ENCODE peak calls at places on chromosomes 4 and X, in eight cellular contexts. Q is K562, R is colonic mucosa, S is psoas muscle, I is HL-60, V is left lung, D is upper lobe of left lung, K is body of pancreas. X is an unnamed sample.

GRCh38 chr4:139675156-139675555 is 9.5 kb downstream of the MGST2 start:
- DNase-seq in Q (no peak), S (no peak), K (no peak), R (no peak), V (no peak), I (peak), D (no peak), X (no peak)

GRCh38 chr4:21451032-21451431 is 497.5 kb downstream of the KCNIP4 start:
- DNase-seq in D (no peak), I (no peak), S (no peak), K (no peak), R (no peak), V (no peak), Q (no peak), X (no peak)

GRCh38 chrX:128699716-128700285 is 647.6 kb upstream of the ACTRT1 start:
- DNase-seq in R (no peak), D (no peak), S (no peak), K (no peak), Q (no peak), I (no peak), V (no peak), X (no peak)

GRCh38 chrX:19881559-19881958 is 5.8 kb downstream of the SH3KBP1 start:
- DNase-seq in R (no peak), I (no peak), V (no peak), D (no peak), S (no peak), K (no peak), Q (no peak), X (no peak)

GRCh38 chr4:8542776-8543525 is 37.2 kb upstream of the GPR78 start:
- DNase-seq in R (no peak), V (peak), K (no peak), I (no peak), D (no peak), Q (no peak), S (no peak), X (no peak)

GRCh38 chrX:101485212-101486064 is at the start of gene ARMCX4:
- DNase-seq in R (no peak), D (peak), I (no peak), K (peak), Q (no peak), V (peak), S (peak), X (no peak)

GRCh38 chr4:75916091-75916661 is 13.9 kb upstream of the PPEF2 start:
- DNase-seq in K (peak), D (no peak), I (no peak), R (peak), V (no peak), Q (peak), S (no peak), X (no peak)

GRCh38 chr4:38782452-38783108 is at the start of gene TLR10:
- DNase-seq in Q (peak), I (no peak), D (peak), V (no peak), S (no peak), R (peak), K (peak), X (no peak)

GRCh38 chrX:145825896-145826295 is 8.3 kb downstream of the SLITRK2 start:
- DNase-seq in I (no peak), Q (no peak), D (no peak), K (peak), R (no peak), S (no peak), V (no peak), X (no peak)

GRCh38 chrX:153522259-153522658 is 4.8 kb downstream of the ATP2B3 start:
- DNase-seq in K (no peak), V (no peak), D (no peak), Q (peak), S (no peak), R (no peak), I (no peak), X (no peak)

GRCh38 chr4:55435136-55435535 is 39.4 kb downstream of the TMEM165 start:
- DNase-seq in Q (no peak), D (no peak), K (no peak), V (no peak), R (no peak), I (no peak), S (no peak), X (no peak)

GRCh38 chr4:39410415-39410814 is 3.7 kb downstream of the KLB start:
- DNase-seq in Q (no peak), R (no peak), K (no peak), S (no peak), V (no peak), I (no peak), D (no peak), X (no peak)

GRCh38 chr4:75248770-75249467 is 265.3 kb downstream of the RCHY1 start:
- DNase-seq in I (no peak), Q (no peak), V (no peak), D (no peak), S (no peak), K (no peak), R (no peak), X (no peak)

GRCh38 chr4:22984390-22984789 is 291.7 kb downstream of the GBA3 start:
- DNase-seq in K (no peak), S (no peak), V (no peak), Q (no peak), R (no peak), D (no peak), I (no peak), X (no peak)

GRCh38 chr4:76518241-76518640 is 83.2 kb downstream of the SHROOM3 start:
- DNase-seq in I (no peak), V (no peak), S (no peak), R (no peak), D (no peak), Q (no peak), K (no peak), X (no peak)

GRCh38 chrX:103063918-103064434 is at the start of gene BEX1:
- DNase-seq in I (peak), V (peak), R (no peak), S (no peak), Q (no peak), K (peak), D (no peak), X (no peak)

GRCh38 chr4:16082424-16083216 is 1.2 kb downstream of the PROM1 start:
- DNase-seq in I (no peak), S (no peak), K (peak), D (no peak), V (peak), Q (no peak), R (peak), X (no peak)

GRCh38 chrX:70988425-70988824 is 57.5 kb upstream of the SLC7A3 start:
- DNase-seq in D (no peak), K (no peak), S (no peak), I (no peak), V (no peak), R (no peak), Q (no peak), X (no peak)

GRCh38 chr4:182653596-182653995 is 263.6 kb downstream of the DCTD start:
- DNase-seq in I (no peak), Q (no peak), D (no peak), V (no peak), R (no peak), S (no peak), K (no peak), X (no peak)

GRCh38 chr4:30755306-30755705 is 35.1 kb downstream of the PCDH7 start:
- DNase-seq in Q (no peak), R (no peak), K (no peak), S (no peak), V (no peak), I (no peak), D (no peak), X (no peak)

GRCh38 chrX:109732319-109732779 is 708 bp downstream of the ACSL4 start:
- DNase-seq in D (no peak), V (no peak), S (no peak), R (no peak), I (peak), K (peak), Q (peak), X (no peak)

GRCh38 chr4:85751907-85752306 is 277.0 kb downstream of the ARHGAP24 start:
- DNase-seq in D (no peak), V (no peak), Q (no peak), I (no peak), R (no peak), K (no peak), S (no peak), X (no peak)

GRCh38 chr4:130574215-130574614 is 1478.3 kb downstream of the C4orf33 start:
- DNase-seq in D (no peak), K (no peak), Q (no peak), S (no peak), V (no peak), I (no peak), R (no peak), X (no peak)

GRCh38 chr4:167232805-167233522 is 1.3 kb downstream of the SPOCK3 start:
- DNase-seq in Q (no peak), K (no peak), D (no peak), I (no peak), S (no peak), V (no peak), R (no peak), X (no peak)

GRCh38 chr4:101259876-101260275 is 87.5 kb downstream of the PPP3CA start:
- DNase-seq in R (no peak), D (no peak), V (no peak), K (no peak), I (no peak), Q (no peak), S (no peak), X (no peak)

GRCh38 chr4:176189891-176190795 is 5.2 kb downstream of the SPATA4 start:
- DNase-seq in I (no peak), S (no peak), V (no peak), Q (no peak), K (no peak), D (no peak), R (no peak), X (no peak)

GRCh38 chr4:123398151-123398802 is 1.7 kb downstream of the SPRY1 start:
- DNase-seq in K (peak), D (peak), R (peak), V (peak), Q (peak), S (peak), I (no peak), X (peak)

GRCh38 chr4:167196386-167196785 is 37.9 kb downstream of the SPOCK3 start:
- DNase-seq in S (no peak), Q (no peak), K (no peak), I (no peak), D (no peak), V (no peak), R (no peak), X (no peak)

GRCh38 chrX:63050225-63050624 is 300.9 kb downstream of the SPIN4 start:
- DNase-seq in S (no peak), K (no peak), D (no peak), V (no peak), R (no peak), I (no peak), Q (no peak), X (no peak)

GRCh38 chrX:118839334-118839958 is 15.8 kb downstream of the ZCCHC12 start:
- DNase-seq in V (peak), S (peak), R (peak), Q (peak), I (no peak), K (peak), D (peak), X (no peak)

GRCh38 chrX:115259238-115259875 is 25.5 kb upstream of the LRCH2 start:
- DNase-seq in V (no peak), R (no peak), D (no peak), I (no peak), K (no peak), S (no peak), Q (no peak), X (no peak)

GRCh38 chr4:19309365-19309764 is 942.3 kb upstream of the SLIT2 start:
- DNase-seq in D (no peak), R (no peak), V (no peak), I (no peak), K (no peak), Q (no peak), S (no peak), X (no peak)

GRCh38 chr4:140189846-140190245 is 35.9 kb upstream of the MAML3 start:
- DNase-seq in K (no peak), R (no peak), D (no peak), Q (no peak), I (no peak), S (no peak), V (no peak), X (no peak)

GRCh38 chr4:30630431-30630830 is 89.7 kb upstream of the PCDH7 start:
- DNase-seq in S (no peak), K (no peak), R (no peak), I (no peak), D (no peak), Q (no peak), V (no peak), X (no peak)

GRCh38 chrX:40542208-40542607 is 38.6 kb upstream of the ATP6AP2 start:
- DNase-seq in K (no peak), V (no peak), D (no peak), I (no peak), R (no peak), S (no peak), Q (no peak), X (no peak)
- TF ChIP-seq CTCF in K (no peak), V (no peak), D (no peak), I (no peak), R (no peak), S (no peak), Q (no peak), X (no peak)

DNA sequence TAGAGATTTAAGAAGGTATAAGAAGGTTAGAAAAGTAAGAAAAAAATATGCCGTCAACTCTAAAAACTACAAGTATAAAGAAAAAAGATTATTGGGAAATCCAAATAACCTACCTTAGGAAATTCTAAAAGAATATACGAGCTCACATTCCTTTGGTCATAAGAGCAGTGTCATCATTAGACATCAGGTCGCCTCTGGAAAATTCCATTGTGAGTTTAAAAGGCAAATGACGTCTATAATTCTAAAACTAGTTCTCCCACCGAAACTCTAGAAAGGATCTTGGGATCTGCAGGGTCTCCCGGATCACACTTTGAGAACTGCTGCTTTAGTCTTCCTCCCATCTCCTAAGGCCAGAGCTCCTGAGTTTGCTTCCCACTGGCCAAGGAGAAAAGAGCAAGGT is 518 bp upstream of the SAT1 start:
- DNase-seq in D (no peak), R (no peak), I (no peak), K (no peak), V (no peak), Q (no peak), S (no peak), X (no peak)
- H3K27ac ChIP-seq in D (peak), R (no peak), I (peak), K (no peak), V (peak), Q (peak), S (peak), X (peak)

DNA sequence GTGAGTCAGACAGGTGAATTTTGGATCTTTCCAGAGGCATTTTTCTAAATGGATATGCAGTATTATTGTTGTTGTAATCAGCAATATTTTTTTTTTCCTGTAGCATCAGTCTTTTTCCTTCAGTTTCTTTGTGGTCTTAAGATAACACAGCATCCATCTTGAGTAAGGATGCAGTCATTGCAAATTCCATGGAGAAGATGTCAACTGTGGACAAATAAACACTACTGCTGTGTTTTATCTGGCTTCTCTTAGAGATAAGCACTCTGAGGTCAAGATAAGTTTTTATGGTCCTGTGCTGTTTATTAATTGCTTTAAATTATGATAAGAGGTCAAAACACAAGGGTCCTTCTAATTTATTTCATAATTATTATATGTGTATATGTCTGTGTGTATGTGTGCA is 1255.7 kb downstream of the ADGRL3 start:
- DNase-seq in I (no peak), K (no peak), R (no peak), S (no peak), D (no peak), V (no peak), Q (no peak), X (no peak)
- H3K4me3 ChIP-seq in I (no peak), K (no peak), R (no peak), S (no peak), D (no peak), V (no peak), Q (no peak), X (no peak)

DNA sequence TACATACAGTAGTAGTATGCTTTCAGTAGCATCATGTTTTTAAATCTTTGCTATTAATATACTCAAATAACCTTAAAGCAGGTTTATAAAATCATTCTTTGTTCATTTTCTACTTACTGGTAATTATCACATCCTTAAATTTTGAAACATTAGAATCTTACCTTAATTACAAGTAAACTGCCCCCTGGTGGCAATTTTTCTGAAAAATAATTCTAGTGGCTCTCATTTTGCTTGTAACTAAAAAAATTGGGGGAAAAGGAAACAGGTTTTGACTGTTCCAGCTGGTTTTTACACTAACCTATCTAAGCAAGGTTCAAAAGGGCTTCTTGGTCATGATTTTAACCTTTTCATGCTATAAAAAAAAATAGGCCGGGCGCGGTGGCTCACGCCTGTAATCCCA is 18.5 kb upstream of the DCAF4L1 start:
- DNase-seq in K (no peak), V (no peak), D (no peak), I (no peak), S (no peak), R (no peak), Q (no peak), X (no peak)
- TF ChIP-seq CTCF in K (peak), V (peak), D (no peak), I (peak), S (peak), R (no peak), Q (peak), X (no peak)

DNA sequence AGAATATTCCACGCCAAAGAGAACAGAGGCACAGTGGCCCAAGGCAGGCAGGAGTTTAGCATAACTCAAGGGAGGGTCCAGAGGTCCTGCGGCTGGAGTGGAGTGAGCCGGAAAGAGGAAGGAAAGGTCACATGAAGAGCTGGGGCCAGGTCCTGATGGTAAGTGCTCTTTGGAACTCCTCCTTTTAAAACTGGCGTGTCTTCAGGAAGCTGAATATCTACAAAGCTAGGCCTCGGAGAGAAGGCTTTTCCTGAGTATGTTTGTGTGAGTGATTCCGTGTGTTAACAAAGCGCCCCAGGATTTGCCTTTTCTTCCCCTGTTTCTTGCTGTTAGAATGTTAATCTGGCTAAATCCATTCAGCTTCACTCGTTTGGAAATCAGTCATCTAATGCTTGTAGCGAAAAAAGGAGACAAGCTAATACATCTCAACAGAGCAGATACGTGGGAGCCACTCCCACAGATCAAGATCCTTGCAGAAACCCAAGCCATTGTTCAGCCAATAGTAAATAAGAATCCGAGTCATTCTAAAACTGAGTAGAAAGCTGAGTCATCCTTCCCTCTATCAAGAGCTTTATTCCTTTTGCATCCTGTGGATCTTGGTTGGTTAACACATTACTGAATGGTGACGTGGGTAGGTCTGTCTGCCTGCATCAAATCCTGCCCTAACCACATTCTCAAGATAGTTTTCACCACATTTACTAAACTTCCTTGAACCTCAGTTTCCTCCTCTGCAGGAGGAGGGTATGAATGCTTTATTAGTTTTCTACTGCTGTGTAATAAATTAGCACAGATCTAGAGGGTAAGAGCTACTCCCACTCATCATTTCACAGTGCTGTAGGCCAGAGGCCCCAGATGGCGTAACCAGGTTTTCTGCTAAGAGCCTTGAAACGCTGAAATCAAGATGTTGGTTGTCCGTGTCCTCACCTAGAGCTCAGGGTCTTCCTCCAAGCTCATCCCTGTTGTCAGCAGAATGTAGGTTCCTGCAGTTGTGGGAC is 43.2 kb upstream of the RBM47 start:
- DNase-seq in Q (no peak), V (no peak), S (peak), D (peak), K (peak), R (no peak), I (peak), X (no peak)
- H3K27ac ChIP-seq in Q (no peak), V (peak), S (no peak), D (peak), K (no peak), R (no peak), I (peak), X (no peak)

GRCh38 chr4:80072607-80073361 is at the start of gene ANTXR2:
- DNase-seq in I (peak), K (peak), S (peak), Q (peak), D (peak), R (peak), V (peak), X (peak)

GRCh38 chr4:80071643-80072606 is 1.1 kb downstream of the ANTXR2 start:
- DNase-seq in I (no peak), K (peak), Q (peak), S (peak), V (peak), D (peak), R (peak), X (peak)

GRCh38 chr4:80070880-80071620 is 2.0 kb downstream of the ANTXR2 start:
- DNase-seq in V (no peak), R (no peak), K (no peak), Q (no peak), D (no peak), I (no peak), S (no peak), X (no peak)

GRCh38 chr4:80069837-80070788 is 2.9 kb downstream of the ANTXR2 start:
- DNase-seq in I (no peak), R (no peak), Q (no peak), D (no peak), K (no peak), V (no peak), S (no peak), X (no peak)

GRCh38 chr4:80069108-80069836 is 3.8 kb downstream of the ANTXR2 start:
- DNase-seq in R (no peak), I (no peak), V (no peak), D (no peak), S (no peak), Q (no peak), K (no peak), X (no peak)
- H3K4me3 ChIP-seq in R (no peak), I (no peak), V (no peak), D (no peak), S (no peak), Q (peak), K (no peak), X (peak)